ENCODE peak calls at places on chromosomes 12 and 14, in eight cellular contexts. K, B, M, F, P, X, O and I are unnamed samples.

GRCh38 chr12:66405395-66405794 is 103.1 kb downstream of the HELB start:
- DNase-seq in O (peak), K (peak), B (peak), X (no peak), F (no peak), P (no peak), M (no peak), I (no peak)

GRCh38 chr12:125797421-125798175 is 732.4 kb downstream of the AACS start:
- DNase-seq in O (no peak), F (no peak), K (peak), P (peak), M (no peak), X (no peak), B (peak), I (no peak)

GRCh38 chr12:41202051-41202450 is 13.9 kb downstream of the PDZRN4 start:
- DNase-seq in K (no peak), P (no peak), F (no peak), X (no peak), B (no peak), M (no peak), O (no peak), I (no peak)

GRCh38 chr14:98466807-98467206 is 805.2 kb downstream of the BCL11B start:
- DNase-seq in M (no peak), O (no peak), P (no peak), F (no peak), X (no peak), K (no peak), B (peak), I (no peak)

GRCh38 chr12:13211859-13212664 is 15.5 kb downstream of the EMP1 start:
- DNase-seq in B (peak), K (peak), M (peak), O (peak), P (peak), X (no peak), F (peak), I (no peak)

GRCh38 chr14:102810523-102810922 is 33.3 kb downstream of the TRAF3 start:
- DNase-seq in F (no peak), P (no peak), K (no peak), O (no peak), X (no peak), M (no peak), B (no peak), I (no peak)

GRCh38 chr12:79634957-79635471 is 55.8 kb downstream of the PAWR start:
- DNase-seq in P (no peak), B (peak), O (no peak), K (peak), M (peak), F (peak), X (no peak), I (no peak)

GRCh38 chr14:33165144-33165925 is 226.7 kb downstream of the NPAS3 start:
- DNase-seq in B (peak), X (no peak), M (peak), K (peak), F (no peak), P (no peak), O (no peak), I (no peak)

GRCh38 chr12:1171657-1172056 is 180.6 kb downstream of the ERC1 start:
- DNase-seq in O (no peak), X (no peak), F (no peak), K (no peak), P (no peak), M (peak), B (peak), I (no peak)

GRCh38 chr12:118064608-118065007 is 3.6 kb upstream of the WSB2 start:
- DNase-seq in F (peak), M (peak), B (no peak), P (no peak), X (no peak), K (no peak), O (no peak), I (no peak)

GRCh38 chr14:29925106-29925722 is 2.4 kb downstream of the PRKD1 start:
- DNase-seq in P (no peak), X (no peak), B (peak), F (peak), O (peak), M (no peak), K (peak), I (peak)

GRCh38 chr12:21416611-21417121 is 20.8 kb upstream of the PYROXD1 start:
- DNase-seq in K (no peak), X (no peak), F (no peak), O (peak), P (peak), B (peak), M (no peak), I (no peak)

GRCh38 chr14:89331398-89331797 is 85.6 kb downstream of the FOXN3 start:
- DNase-seq in X (no peak), B (no peak), P (no peak), O (no peak), K (no peak), F (no peak), M (no peak), I (no peak)
- H3K27ac ChIP-seq in X (no peak), B (no peak), P (no peak), O (no peak), K (no peak), F (no peak), M (no peak), I (no peak)

DNA sequence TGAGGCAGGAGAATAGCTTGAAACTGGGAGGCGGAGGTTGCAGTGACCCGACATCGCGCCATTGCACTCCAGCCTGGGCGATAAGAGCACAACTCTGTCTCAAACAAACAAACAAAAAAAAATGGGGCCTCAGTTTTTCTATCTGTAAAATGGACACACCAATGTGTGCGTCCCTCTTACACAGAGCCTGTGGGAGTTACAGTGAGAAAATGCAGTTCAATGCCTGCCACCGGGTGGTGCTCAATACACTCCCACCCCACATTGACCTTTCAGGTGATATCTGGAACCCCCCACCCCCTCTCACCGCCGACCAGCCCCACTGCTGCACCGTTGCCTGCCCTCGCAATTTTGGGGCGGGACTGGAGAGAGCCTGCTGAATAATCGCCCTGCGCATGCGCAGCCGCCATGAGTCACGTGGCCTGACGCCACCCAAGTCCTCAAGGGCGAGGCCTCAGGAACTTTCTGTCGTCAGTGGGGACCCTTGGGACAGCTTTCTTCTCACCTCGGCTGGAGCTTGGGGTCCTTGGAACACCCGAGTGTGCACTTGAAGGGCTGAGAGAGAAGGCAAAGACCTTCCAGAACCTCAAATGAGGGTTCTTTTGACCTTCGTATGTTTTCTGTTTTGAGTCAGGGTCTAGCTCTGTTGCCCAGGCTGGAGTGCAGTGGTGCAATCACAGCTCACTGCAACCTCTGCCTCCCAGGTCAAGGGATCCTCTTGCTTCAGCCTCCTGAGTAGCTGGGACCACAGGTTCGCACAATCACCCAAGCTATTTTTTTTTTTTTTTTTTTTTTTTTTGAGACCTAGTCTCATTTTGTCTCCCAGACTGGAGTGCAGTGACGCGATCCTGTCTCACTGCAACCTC is 14.6 kb upstream of the CABP1 start:
- DNase-seq in P (peak), B (no peak), F (peak), O (no peak), K (no peak), M (peak), X (no peak), I (no peak)
- TF ChIP-seq CTCF in P (peak), B (no peak), F (peak), O (no peak), K (peak), M (peak), X (no peak), I (no peak)

DNA sequence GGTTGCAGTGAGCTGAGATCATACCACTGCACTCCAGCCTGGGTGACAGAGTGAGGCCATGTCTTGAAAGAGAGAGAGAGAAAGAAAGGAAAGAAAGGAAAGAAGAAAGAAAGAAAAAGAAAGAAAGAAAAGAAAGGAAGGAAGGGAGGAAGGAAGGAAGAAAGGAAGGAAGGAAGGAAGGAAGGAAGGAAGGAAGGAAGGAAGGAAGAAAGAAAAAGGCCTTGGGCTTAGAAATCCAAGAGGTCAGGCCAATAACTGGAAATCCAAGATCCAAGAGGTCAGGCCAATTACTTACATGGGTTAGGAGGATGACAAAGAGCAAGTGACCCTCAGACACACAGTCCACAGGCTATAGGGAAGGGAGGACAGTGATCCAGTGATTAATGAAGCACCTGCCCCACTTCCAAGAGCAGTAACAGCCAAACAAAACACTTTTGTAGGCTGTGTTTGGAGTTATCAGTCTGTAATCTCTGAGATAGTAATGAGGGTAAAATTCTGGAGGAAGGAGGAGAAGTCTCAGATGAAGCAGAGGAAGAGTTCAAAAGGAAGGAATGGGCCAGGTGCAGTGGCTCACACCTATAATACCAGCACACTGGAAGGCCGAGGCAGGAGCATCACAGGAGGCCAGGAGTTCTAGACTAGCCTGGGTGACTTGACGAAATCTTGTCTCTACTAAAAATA is 32.2 kb upstream of the SPTLC2 start:
- DNase-seq in O (no peak), M (no peak), F (no peak), P (no peak), X (no peak), B (no peak), K (no peak), I (no peak)
- H3K27ac ChIP-seq in O (no peak), M (no peak), F (no peak), P (no peak), X (no peak), B (no peak), K (no peak), I (no peak)

DNA sequence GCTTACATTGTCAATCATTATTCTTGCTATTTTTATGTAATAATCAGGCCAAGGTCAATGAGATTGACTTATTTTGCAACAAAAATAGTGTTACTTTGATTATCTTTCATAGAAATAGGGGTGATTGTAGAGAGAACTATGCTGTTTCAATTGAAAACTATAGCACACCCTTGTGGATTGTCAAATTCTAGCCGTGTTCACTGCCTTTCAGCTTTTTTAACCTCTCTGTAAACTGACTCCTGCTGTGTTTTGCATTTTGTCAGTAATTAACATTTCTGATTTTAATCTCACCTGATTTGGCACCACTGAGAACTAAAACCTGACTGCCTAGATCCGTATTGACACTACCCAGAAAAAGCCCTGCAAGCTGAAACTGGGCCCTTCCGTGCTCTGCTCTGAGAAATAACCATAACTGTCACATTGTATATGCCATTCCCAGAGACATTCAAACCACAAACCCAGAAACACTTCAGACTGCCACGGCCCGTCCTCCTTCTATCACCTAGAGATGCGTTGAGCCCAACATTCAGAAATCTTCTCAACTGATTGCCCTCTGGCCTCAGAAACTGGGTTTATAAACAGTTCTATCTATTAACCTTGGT is 26.6 kb upstream of the ETV6 start:
- DNase-seq in K (no peak), O (no peak), B (no peak), F (peak), X (no peak), P (no peak), M (peak), I (no peak)
- TF ChIP-seq CTCF in K (peak), O (peak), B (no peak), F (peak), X (no peak), P (no peak), M (peak), I (peak)

GRCh38 chr14:104715871-104716270 is 8.2 kb upstream of the ADSS1 start:
- DNase-seq in M (no peak), X (no peak), P (no peak), B (no peak), K (no peak), O (no peak), F (no peak), I (no peak)
- H3K27ac ChIP-seq in M (no peak), X (no peak), P (no peak), B (no peak), K (no peak), O (no peak), F (no peak), I (no peak)